ENCODE peak calls at places on chromosomes 7 and 10, in ten cellular contexts. One of them, this sample, is unnamed.

GRCh38 chr10:112991888-112992491 is 41.9 kb downstream of the TCF7L2 start:
- DNase-seq in fibroblast of pulmonary artery: no peak
- DNase-seq in K562: no peak
- DNase-seq in fibroblast of mammary gland: no peak
- DNase-seq in fibroblast of the aortic adventitia: no peak
- DNase-seq in coronary artery: no peak
- DNase-seq in colonic mucosa: no peak
- DNase-seq in stomach: no peak
- DNase-seq in ascending aorta: no peak
- DNase-seq in heart left ventricle: no peak
- DNase-seq in this sample: no peak

GRCh38 chr10:71408436-71409225 is 11.9 kb downstream of the CDH23 start:
- DNase-seq in fibroblast of pulmonary artery: no peak
- DNase-seq in K562: no peak
- DNase-seq in fibroblast of mammary gland: no peak
- DNase-seq in fibroblast of the aortic adventitia: no peak
- DNase-seq in coronary artery: no peak
- DNase-seq in colonic mucosa: no peak
- DNase-seq in stomach: no peak
- DNase-seq in ascending aorta: peak
- DNase-seq in heart left ventricle: no peak
- DNase-seq in this sample: no peak

GRCh38 chr10:74027702-74028101 is 29.8 kb downstream of the VCL start:
- DNase-seq in fibroblast of pulmonary artery: no peak
- DNase-seq in K562: no peak
- DNase-seq in fibroblast of mammary gland: peak
- DNase-seq in fibroblast of the aortic adventitia: no peak
- DNase-seq in coronary artery: no peak
- DNase-seq in colonic mucosa: no peak
- DNase-seq in stomach: no peak
- DNase-seq in ascending aorta: no peak
- DNase-seq in heart left ventricle: no peak
- DNase-seq in this sample: no peak

GRCh38 chr7:8063706-8064297 is 95.2 kb downstream of the GLCCI1 start:
- DNase-seq in fibroblast of pulmonary artery: peak
- DNase-seq in K562: no peak
- DNase-seq in fibroblast of mammary gland: peak
- DNase-seq in fibroblast of the aortic adventitia: no peak
- DNase-seq in coronary artery: no peak
- DNase-seq in colonic mucosa: no peak
- DNase-seq in stomach: no peak
- DNase-seq in ascending aorta: no peak
- DNase-seq in heart left ventricle: no peak
- DNase-seq in this sample: no peak

GRCh38 chr7:139358541-139359365 is 941 bp upstream of the LUC7L2 start:
- DNase-seq in fibroblast of pulmonary artery: peak
- DNase-seq in K562: no peak
- DNase-seq in fibroblast of mammary gland: peak
- DNase-seq in fibroblast of the aortic adventitia: peak
- DNase-seq in coronary artery: no peak
- DNase-seq in colonic mucosa: no peak
- DNase-seq in stomach: no peak
- DNase-seq in ascending aorta: no peak
- DNase-seq in heart left ventricle: no peak
- DNase-seq in this sample: peak

GRCh38 chr10:14749051-14749809 is 25.5 kb downstream of the FAM107B start:
- DNase-seq in fibroblast of pulmonary artery: no peak
- DNase-seq in K562: no peak
- DNase-seq in fibroblast of mammary gland: no peak
- DNase-seq in fibroblast of the aortic adventitia: no peak
- DNase-seq in coronary artery: no peak
- DNase-seq in colonic mucosa: peak
- DNase-seq in stomach: peak
- DNase-seq in ascending aorta: no peak
- DNase-seq in heart left ventricle: peak
- DNase-seq in this sample: peak

GRCh38 chr10:71651953-71652352 is 67.6 kb downstream of the C10orf105 start:
- DNase-seq in fibroblast of pulmonary artery: no peak
- DNase-seq in K562: no peak
- DNase-seq in fibroblast of mammary gland: no peak
- DNase-seq in fibroblast of the aortic adventitia: no peak
- DNase-seq in coronary artery: no peak
- DNase-seq in colonic mucosa: no peak
- DNase-seq in stomach: no peak
- DNase-seq in ascending aorta: no peak
- DNase-seq in heart left ventricle: no peak
- DNase-seq in this sample: no peak

GRCh38 chr7:100835903-100836811 is 8.8 kb upstream of the EPHB4 start:
- DNase-seq in fibroblast of pulmonary artery: no peak
- DNase-seq in K562: peak
- DNase-seq in fibroblast of mammary gland: no peak
- DNase-seq in fibroblast of the aortic adventitia: no peak
- DNase-seq in coronary artery: no peak
- DNase-seq in colonic mucosa: peak
- DNase-seq in stomach: peak
- DNase-seq in ascending aorta: no peak
- DNase-seq in heart left ventricle: peak
- DNase-seq in this sample: peak

GRCh38 chr7:110962374-110962773 is 128.6 kb upstream of the LRRN3 start:
- DNase-seq in fibroblast of pulmonary artery: no peak
- DNase-seq in K562: no peak
- DNase-seq in fibroblast of mammary gland: peak
- DNase-seq in fibroblast of the aortic adventitia: peak
- DNase-seq in coronary artery: no peak
- DNase-seq in colonic mucosa: no peak
- DNase-seq in stomach: no peak
- DNase-seq in ascending aorta: no peak
- DNase-seq in heart left ventricle: peak
- DNase-seq in this sample: no peak

GRCh38 chr10:71089162-71089561 is 123.2 kb upstream of the UNC5B start:
- DNase-seq in fibroblast of pulmonary artery: no peak
- DNase-seq in K562: peak
- DNase-seq in fibroblast of mammary gland: no peak
- DNase-seq in fibroblast of the aortic adventitia: no peak
- DNase-seq in coronary artery: peak
- DNase-seq in colonic mucosa: peak
- DNase-seq in stomach: peak
- DNase-seq in ascending aorta: peak
- DNase-seq in heart left ventricle: no peak
- DNase-seq in this sample: no peak

GRCh38 chr10:77223532-77224460 is 413.8 kb downstream of the KCNMA1 start:
- DNase-seq in fibroblast of pulmonary artery: no peak
- DNase-seq in K562: no peak
- DNase-seq in fibroblast of mammary gland: no peak
- DNase-seq in fibroblast of the aortic adventitia: no peak
- DNase-seq in coronary artery: no peak
- DNase-seq in colonic mucosa: no peak
- DNase-seq in stomach: no peak
- DNase-seq in ascending aorta: no peak
- DNase-seq in heart left ventricle: no peak
- DNase-seq in this sample: no peak

GRCh38 chr7:124060528-124060927 is 27.7 kb upstream of the TMEM229A start:
- DNase-seq in fibroblast of pulmonary artery: no peak
- DNase-seq in K562: no peak
- DNase-seq in fibroblast of mammary gland: no peak
- DNase-seq in fibroblast of the aortic adventitia: no peak
- DNase-seq in coronary artery: no peak
- DNase-seq in colonic mucosa: no peak
- DNase-seq in stomach: no peak
- DNase-seq in ascending aorta: no peak
- DNase-seq in heart left ventricle: no peak
- DNase-seq in this sample: no peak

GRCh38 chr10:63258920-63259678 is 126.0 kb downstream of the NRBF2 start:
- DNase-seq in fibroblast of pulmonary artery: no peak
- DNase-seq in K562: no peak
- DNase-seq in fibroblast of mammary gland: no peak
- DNase-seq in fibroblast of the aortic adventitia: no peak
- DNase-seq in coronary artery: no peak
- DNase-seq in colonic mucosa: no peak
- DNase-seq in stomach: no peak
- DNase-seq in ascending aorta: no peak
- DNase-seq in heart left ventricle: no peak
- DNase-seq in this sample: no peak

GRCh38 chr10:71516890-71517289 is 120.2 kb downstream of the CDH23 start:
- DNase-seq in fibroblast of pulmonary artery: no peak
- DNase-seq in K562: no peak
- DNase-seq in fibroblast of mammary gland: no peak
- DNase-seq in fibroblast of the aortic adventitia: no peak
- DNase-seq in coronary artery: no peak
- DNase-seq in colonic mucosa: no peak
- DNase-seq in stomach: no peak
- DNase-seq in ascending aorta: no peak
- DNase-seq in heart left ventricle: no peak
- DNase-seq in this sample: no peak

GRCh38 chr7:10708447-10708846 is 265.2 kb upstream of the PHF14 start:
- DNase-seq in fibroblast of pulmonary artery: no peak
- DNase-seq in K562: no peak
- DNase-seq in fibroblast of mammary gland: no peak
- DNase-seq in fibroblast of the aortic adventitia: no peak
- DNase-seq in coronary artery: no peak
- DNase-seq in colonic mucosa: no peak
- DNase-seq in stomach: no peak
- DNase-seq in ascending aorta: no peak
- DNase-seq in heart left ventricle: no peak
- DNase-seq in this sample: no peak

GRCh38 chr7:157618091-157618726 is 281.4 kb downstream of the DNAJB6 start:
- DNase-seq in fibroblast of pulmonary artery: no peak
- DNase-seq in K562: no peak
- DNase-seq in fibroblast of mammary gland: no peak
- DNase-seq in fibroblast of the aortic adventitia: no peak
- DNase-seq in coronary artery: no peak
- DNase-seq in colonic mucosa: no peak
- DNase-seq in stomach: no peak
- DNase-seq in ascending aorta: peak
- DNase-seq in heart left ventricle: peak
- DNase-seq in this sample: no peak

DNA sequence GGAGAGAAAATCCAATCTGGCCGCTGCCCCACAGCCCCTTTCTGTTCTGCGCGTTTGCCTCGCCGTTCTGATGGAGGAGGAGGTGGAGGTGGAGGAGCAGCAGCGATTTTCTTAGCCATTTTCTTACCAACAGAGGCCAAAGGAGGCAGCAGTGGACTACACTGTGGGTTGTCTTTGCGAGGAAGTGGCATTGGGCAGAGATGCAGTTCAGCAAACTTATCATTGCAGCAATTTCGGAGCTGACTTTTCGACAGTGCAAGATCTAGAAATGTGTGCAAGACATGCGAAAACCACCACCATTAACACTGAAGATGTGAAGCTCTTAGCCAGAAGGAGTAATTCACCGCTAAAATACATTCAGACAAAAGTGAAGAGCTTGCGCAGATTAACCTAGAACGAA is 1.9 kb upstream of the ARL4A start:
- DNase-seq in fibroblast of pulmonary artery: peak
- DNase-seq in K562: no peak
- DNase-seq in fibroblast of mammary gland: peak
- DNase-seq in fibroblast of the aortic adventitia: peak
- DNase-seq in coronary artery: no peak
- DNase-seq in colonic mucosa: peak
- DNase-seq in stomach: no peak
- DNase-seq in ascending aorta: peak
- DNase-seq in heart left ventricle: peak
- DNase-seq in this sample: peak
- TF ChIP-seq CTCF in fibroblast of pulmonary artery: peak
- TF ChIP-seq CTCF in K562: no peak
- TF ChIP-seq CTCF in fibroblast of mammary gland: peak
- TF ChIP-seq CTCF in fibroblast of the aortic adventitia: peak
- TF ChIP-seq CTCF in coronary artery: peak
- TF ChIP-seq CTCF in colonic mucosa: no peak
- TF ChIP-seq CTCF in stomach: no peak
- TF ChIP-seq CTCF in ascending aorta: no peak
- TF ChIP-seq CTCF in heart left ventricle: no peak
- TF ChIP-seq CTCF in this sample: no peak

DNA sequence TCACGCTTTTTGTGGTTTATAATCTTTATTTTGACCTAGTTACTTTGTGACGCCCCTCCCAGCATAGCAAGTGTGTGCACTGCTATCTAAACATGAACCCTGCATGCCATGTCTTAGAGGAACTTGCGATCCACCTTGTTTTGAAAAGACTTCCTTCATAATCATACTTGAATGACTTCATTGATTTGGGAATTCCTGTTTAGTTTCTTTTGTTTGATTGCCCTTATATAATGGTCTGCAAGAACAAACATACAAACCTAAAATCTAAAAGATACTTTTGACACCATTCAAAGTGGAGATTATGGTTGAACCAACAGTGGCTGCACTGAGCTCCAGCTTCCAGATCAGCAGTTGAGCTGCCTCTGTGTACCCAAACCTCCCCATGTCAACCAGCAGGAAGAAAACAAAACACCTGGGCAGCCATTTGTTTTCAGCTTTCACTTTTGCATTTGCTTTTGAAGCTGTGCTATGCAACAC is 132.6 kb downstream of the CELF2 start:
- DNase-seq in fibroblast of pulmonary artery: no peak
- DNase-seq in K562: no peak
- DNase-seq in fibroblast of mammary gland: no peak
- DNase-seq in fibroblast of the aortic adventitia: no peak
- DNase-seq in coronary artery: no peak
- DNase-seq in colonic mucosa: no peak
- DNase-seq in stomach: no peak
- DNase-seq in ascending aorta: no peak
- DNase-seq in heart left ventricle: no peak
- DNase-seq in this sample: no peak
- H3K4me3 ChIP-seq in fibroblast of pulmonary artery: no peak
- H3K4me3 ChIP-seq in K562: no peak
- H3K4me3 ChIP-seq in fibroblast of mammary gland: no peak
- H3K4me3 ChIP-seq in fibroblast of the aortic adventitia: no peak
- H3K4me3 ChIP-seq in coronary artery: no peak
- H3K4me3 ChIP-seq in colonic mucosa: no peak
- H3K4me3 ChIP-seq in stomach: no peak
- H3K4me3 ChIP-seq in ascending aorta: no peak
- H3K4me3 ChIP-seq in heart left ventricle: no peak
- H3K4me3 ChIP-seq in this sample: no peak

DNA sequence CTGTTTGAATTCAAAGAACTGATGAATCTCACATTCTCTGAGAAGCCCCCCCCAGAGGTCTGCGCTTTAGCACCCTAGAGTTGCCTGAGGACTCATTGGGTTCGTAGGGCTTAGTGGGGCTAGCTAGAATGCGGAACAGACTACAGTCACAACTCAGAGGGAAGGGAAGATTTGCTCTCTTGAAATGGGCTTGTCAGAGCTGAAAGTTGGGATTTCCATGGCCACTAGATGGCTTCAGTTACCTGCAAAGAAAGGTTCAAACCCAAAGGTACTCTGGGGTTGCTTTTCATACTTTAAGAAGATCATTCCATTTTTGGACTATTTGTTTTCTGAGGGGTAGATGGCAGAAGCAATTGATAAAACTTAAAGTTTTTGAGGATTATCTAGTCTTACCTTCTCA is 205.0 kb downstream of the BBS9 start:
- DNase-seq in fibroblast of pulmonary artery: peak
- DNase-seq in K562: no peak
- DNase-seq in fibroblast of mammary gland: peak
- DNase-seq in fibroblast of the aortic adventitia: peak
- DNase-seq in coronary artery: no peak
- DNase-seq in colonic mucosa: no peak
- DNase-seq in stomach: no peak
- DNase-seq in ascending aorta: no peak
- DNase-seq in heart left ventricle: no peak
- DNase-seq in this sample: peak
- TF ChIP-seq CTCF in fibroblast of pulmonary artery: peak
- TF ChIP-seq CTCF in K562: peak
- TF ChIP-seq CTCF in fibroblast of mammary gland: peak
- TF ChIP-seq CTCF in fibroblast of the aortic adventitia: peak
- TF ChIP-seq CTCF in coronary artery: no peak
- TF ChIP-seq CTCF in colonic mucosa: no peak
- TF ChIP-seq CTCF in stomach: no peak
- TF ChIP-seq CTCF in ascending aorta: no peak
- TF ChIP-seq CTCF in heart left ventricle: peak
- TF ChIP-seq CTCF in this sample: no peak

GRCh38 chr7:4882169-4882741 is 1.3 kb downstream of the RADIL start:
- DNase-seq in fibroblast of pulmonary artery: peak
- DNase-seq in K562: peak
- DNase-seq in fibroblast of mammary gland: peak
- DNase-seq in fibroblast of the aortic adventitia: peak
- DNase-seq in coronary artery: peak
- DNase-seq in colonic mucosa: peak
- DNase-seq in stomach: peak
- DNase-seq in ascending aorta: peak
- DNase-seq in heart left ventricle: peak
- DNase-seq in this sample: peak
- H3K4me3 ChIP-seq in fibroblast of pulmonary artery: peak
- H3K4me3 ChIP-seq in K562: peak
- H3K4me3 ChIP-seq in fibroblast of mammary gland: peak
- H3K4me3 ChIP-seq in fibroblast of the aortic adventitia: peak
- H3K4me3 ChIP-seq in coronary artery: peak
- H3K4me3 ChIP-seq in colonic mucosa: peak
- H3K4me3 ChIP-seq in stomach: peak
- H3K4me3 ChIP-seq in ascending aorta: peak
- H3K4me3 ChIP-seq in heart left ventricle: peak
- H3K4me3 ChIP-seq in this sample: no peak